ENCODE peak calls at places on chromosomes 6 and 20, in ten cellular contexts. V is MCF 10A; H is breast epithelium; Z is endothelial cell of umbilical vein; G is CD4-positive, alpha-beta T cell; R is Peyer's patch; L is pancreas; P is heart right ventricle; Q is astrocyte of the cerebellum; M is mammary epithelial cell. X is an unnamed sample.

GRCh38 chr6:166958926-166959861 is 2.8 kb upstream of the RNASET2 start:
- DNase-seq in L (no peak), Z (peak), M (no peak), P (no peak), Q (no peak), V (no peak), R (no peak), G (peak), H (no peak), X (peak)

GRCh38 chr6:106258726-106259125 is 66.8 kb downstream of the ATG5 start:
- DNase-seq in R (no peak), G (no peak), P (no peak), Z (no peak), H (no peak), M (no peak), Q (no peak), V (no peak), L (no peak), X (no peak)

GRCh38 chr20:62332421-62332820 is 29.6 kb downstream of the ADRM1 start:
- DNase-seq in P (peak), V (no peak), Z (no peak), G (no peak), R (no peak), Q (no peak), L (peak), M (no peak), H (no peak), X (no peak)

GRCh38 chr6:91276315-91276714 is 689.4 kb upstream of the MAP3K7 start:
- DNase-seq in R (no peak), Q (peak), V (peak), G (no peak), M (peak), Z (no peak), H (no peak), L (no peak), P (no peak), X (no peak)

GRCh38 chr20:12970372-12970821 is 38.4 kb upstream of the SPTLC3 start:
- DNase-seq in P (no peak), Z (peak), L (no peak), G (no peak), Q (peak), M (peak), R (no peak), V (peak), H (no peak), X (no peak)

GRCh38 chr6:18415671-18416340 is 28.7 kb downstream of the RNF144B start:
- DNase-seq in P (no peak), Q (peak), H (no peak), G (no peak), L (no peak), R (no peak), M (no peak), Z (peak), V (no peak), X (no peak)

GRCh38 chr20:34215711-34216381 is 25.4 kb upstream of the ASIP start:
- DNase-seq in V (peak), Q (no peak), R (peak), M (peak), P (peak), H (peak), Z (peak), G (peak), L (peak), X (peak)

GRCh38 chr6:3163248-3163594 is 5.9 kb upstream of the TUBB2A start:
- DNase-seq in Q (no peak), P (no peak), R (no peak), G (no peak), V (peak), L (no peak), H (no peak), Z (peak), M (no peak), X (no peak)

GRCh38 chr6:169026175-169026574 is 227.5 kb downstream of the THBS2 start:
- DNase-seq in Q (no peak), Z (no peak), V (no peak), R (no peak), G (no peak), M (no peak), L (no peak), P (no peak), H (no peak), X (no peak)

GRCh38 chr20:43529051-43529450 is 21.6 kb downstream of the L3MBTL1 start:
- DNase-seq in V (no peak), Z (no peak), L (no peak), M (no peak), P (no peak), G (no peak), R (no peak), H (no peak), Q (no peak), X (no peak)

GRCh38 chr20:13035399-13036173 is 26.8 kb downstream of the SPTLC3 start:
- DNase-seq in V (no peak), H (no peak), Z (no peak), P (no peak), M (no peak), R (no peak), L (no peak), G (no peak), Q (no peak), X (no peak)

GRCh38 chr6:149064026-149065017 is 253.2 kb upstream of the TAB2 start:
- DNase-seq in R (no peak), M (no peak), Z (no peak), P (no peak), Q (no peak), H (no peak), G (no peak), V (no peak), L (no peak), X (no peak)

GRCh38 chr6:136991614-136992013 is 53.2 kb downstream of the IL20RA start:
- DNase-seq in L (no peak), H (no peak), P (no peak), Z (no peak), G (no peak), R (no peak), Q (no peak), V (no peak), M (no peak), X (no peak)

GRCh38 chr6:159633196-159633595 is 59.8 kb downstream of the SOD2 start:
- DNase-seq in Z (peak), P (no peak), R (no peak), M (no peak), L (no peak), H (no peak), G (no peak), V (peak), Q (no peak), X (no peak)

GRCh38 chr6:27630727-27631613 is 158.1 kb upstream of the ZNF184 start:
- DNase-seq in Q (peak), P (no peak), R (peak), V (peak), M (peak), Z (peak), L (peak), G (no peak), H (no peak), X (no peak)

GRCh38 chr6:150448221-150448620 is 79.4 kb downstream of the IYD start:
- DNase-seq in V (peak), Z (no peak), M (peak), H (no peak), R (no peak), P (no peak), L (no peak), Q (no peak), G (no peak), X (no peak)

GRCh38 chr6:149628865-149629544 is 19.5 kb downstream of the KATNA1 start:
- DNase-seq in R (no peak), L (no peak), Z (no peak), G (no peak), H (no peak), M (peak), P (no peak), V (no peak), Q (no peak), X (no peak)

GRCh38 chr6:123017313-123017712 is 21.3 kb downstream of the CLVS2 start:
- DNase-seq in H (no peak), L (no peak), Q (no peak), V (no peak), P (no peak), M (no peak), G (no peak), R (no peak), Z (no peak), X (no peak)

GRCh38 chr6:1601616-1602355 is 7.9 kb upstream of the FOXC1 start:
- DNase-seq in G (no peak), M (no peak), V (no peak), H (no peak), P (no peak), L (no peak), Z (no peak), Q (no peak), R (no peak), X (no peak)

GRCh38 chr6:32865724-32866443 is 11.9 kb downstream of the PSMB9 start:
- DNase-seq in R (no peak), P (no peak), G (no peak), Z (no peak), V (no peak), L (no peak), Q (no peak), M (no peak), H (no peak), X (no peak)

GRCh38 chr6:130377911-130378310 is 12.1 kb downstream of the TMEM200A start:
- DNase-seq in M (no peak), Q (no peak), Z (no peak), G (no peak), P (no peak), L (no peak), R (peak), V (no peak), H (no peak), X (no peak)

GRCh38 chr20:32523613-32524218 is 61.4 kb downstream of the NOL4L start:
- DNase-seq in R (peak), V (no peak), Z (no peak), P (no peak), M (no peak), G (no peak), Q (no peak), L (no peak), H (no peak), X (no peak)

GRCh38 chr20:62149532-62150235 is 6.1 kb downstream of the SS18L1 start:
- DNase-seq in R (no peak), H (no peak), V (peak), G (no peak), L (no peak), P (no peak), M (peak), Z (no peak), Q (no peak), X (no peak)

GRCh38 chr6:116447496-116448011 is 13.6 kb upstream of the CALHM6 start:
- DNase-seq in V (peak), Q (peak), L (no peak), Z (no peak), M (peak), G (no peak), R (no peak), P (no peak), H (no peak), X (no peak)

GRCh38 chr6:30075987-30076311 is 380 bp upstream of the RNF39 start:
- DNase-seq in V (peak), Z (no peak), G (no peak), M (peak), R (no peak), L (peak), H (peak), Q (no peak), P (no peak), X (no peak)
- TF ChIP-seq CTCF in V (no peak), Z (no peak), G (peak), M (no peak), R (no peak), L (no peak), H (no peak), Q (no peak), P (no peak), X (no peak)

DNA sequence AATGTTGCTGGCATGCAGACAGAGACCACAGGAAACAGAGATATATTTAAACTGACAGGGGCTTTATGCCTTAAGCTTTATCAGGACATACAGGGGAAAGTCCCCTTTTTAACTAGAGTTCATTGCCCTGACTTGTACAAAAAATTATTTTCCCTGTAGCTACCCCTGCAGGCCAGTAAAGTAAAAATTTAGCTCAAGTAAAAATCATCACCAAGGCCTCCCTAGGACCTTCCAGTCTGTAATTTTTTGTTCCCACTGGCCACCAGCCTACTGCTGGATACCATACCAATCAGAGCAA is 711.9 kb upstream of the NRSN1 start:
- DNase-seq in V (peak), Z (peak), Q (peak), H (no peak), G (no peak), R (no peak), L (no peak), P (no peak), M (peak), X (no peak)
- TF ChIP-seq CTCF in V (peak), Z (peak), Q (peak), H (no peak), G (no peak), R (no peak), L (no peak), P (peak), M (peak), X (no peak)

GRCh38 chr6:70370496-70370895 is 42.8 kb upstream of the FAM135A start:
- DNase-seq in M (no peak), P (no peak), R (no peak), Q (no peak), H (no peak), Z (no peak), L (no peak), V (no peak), G (no peak), X (no peak)
- TF ChIP-seq CTCF in M (no peak), P (no peak), R (no peak), Q (no peak), H (no peak), Z (no peak), L (no peak), V (no peak), G (no peak), X (no peak)

DNA sequence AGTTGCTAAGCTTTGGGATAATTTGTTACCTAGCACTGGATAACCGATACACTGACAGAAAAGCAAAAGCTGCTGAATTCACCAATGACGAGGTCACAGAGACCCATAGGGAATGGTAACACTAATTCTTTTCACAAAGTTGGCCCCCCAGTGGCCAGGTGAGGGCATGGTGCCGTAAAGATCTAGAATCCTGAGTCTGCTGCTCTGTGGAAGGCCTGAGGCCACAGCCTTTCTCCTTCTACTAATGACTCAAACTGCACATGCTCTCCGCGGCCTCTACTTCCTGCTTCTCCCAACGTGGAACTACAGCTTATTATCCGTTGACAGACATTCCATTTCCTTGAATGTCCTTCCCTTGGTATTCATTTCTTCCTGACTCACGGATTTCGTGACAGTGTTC is 127.1 kb downstream of the OPRM1 start:
- DNase-seq in G (no peak), Z (no peak), V (no peak), L (no peak), R (no peak), M (no peak), H (no peak), Q (no peak), P (no peak), X (no peak)
- TF ChIP-seq CTCF in G (no peak), Z (no peak), V (no peak), L (no peak), R (no peak), M (peak), H (no peak), Q (no peak), P (no peak), X (no peak)

DNA sequence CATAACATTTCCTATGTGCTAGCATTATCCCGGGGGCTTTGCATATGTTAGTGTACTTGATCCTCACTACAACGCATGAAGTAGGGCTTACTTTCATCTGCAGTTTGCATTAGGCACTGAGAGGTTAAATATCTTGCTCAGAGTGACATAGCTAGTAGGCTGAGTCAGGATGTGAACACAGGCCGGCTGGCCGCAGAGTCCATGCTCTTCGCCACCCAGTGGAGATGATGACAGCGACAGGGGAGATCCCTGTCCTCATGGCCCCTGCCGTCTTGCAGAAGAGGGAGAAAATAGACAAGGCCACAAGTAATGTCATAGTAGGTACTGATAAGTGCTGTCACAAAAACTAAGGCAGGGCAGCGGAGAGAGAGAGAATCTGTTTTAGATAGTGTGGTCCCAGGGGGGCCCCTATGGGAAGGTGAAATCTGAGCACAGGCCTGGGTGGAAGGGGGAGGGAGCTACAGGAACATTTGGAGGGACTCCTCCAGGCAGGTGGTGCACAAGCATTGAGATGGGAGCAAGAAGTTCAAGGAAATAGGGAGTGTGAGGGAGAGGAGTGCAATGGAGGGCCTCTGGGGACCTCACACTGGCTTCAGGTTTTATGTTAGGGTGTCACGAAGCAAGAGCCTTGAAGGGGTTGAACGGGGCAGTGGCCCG is 46.8 kb downstream of the LYRM4 start:
- DNase-seq in H (no peak), Z (no peak), P (peak), V (no peak), M (no peak), L (no peak), Q (no peak), G (no peak), R (no peak), X (no peak)
- TF ChIP-seq CTCF in H (no peak), Z (no peak), P (peak), V (no peak), M (no peak), L (no peak), Q (no peak), G (no peak), R (no peak), X (no peak)

DNA sequence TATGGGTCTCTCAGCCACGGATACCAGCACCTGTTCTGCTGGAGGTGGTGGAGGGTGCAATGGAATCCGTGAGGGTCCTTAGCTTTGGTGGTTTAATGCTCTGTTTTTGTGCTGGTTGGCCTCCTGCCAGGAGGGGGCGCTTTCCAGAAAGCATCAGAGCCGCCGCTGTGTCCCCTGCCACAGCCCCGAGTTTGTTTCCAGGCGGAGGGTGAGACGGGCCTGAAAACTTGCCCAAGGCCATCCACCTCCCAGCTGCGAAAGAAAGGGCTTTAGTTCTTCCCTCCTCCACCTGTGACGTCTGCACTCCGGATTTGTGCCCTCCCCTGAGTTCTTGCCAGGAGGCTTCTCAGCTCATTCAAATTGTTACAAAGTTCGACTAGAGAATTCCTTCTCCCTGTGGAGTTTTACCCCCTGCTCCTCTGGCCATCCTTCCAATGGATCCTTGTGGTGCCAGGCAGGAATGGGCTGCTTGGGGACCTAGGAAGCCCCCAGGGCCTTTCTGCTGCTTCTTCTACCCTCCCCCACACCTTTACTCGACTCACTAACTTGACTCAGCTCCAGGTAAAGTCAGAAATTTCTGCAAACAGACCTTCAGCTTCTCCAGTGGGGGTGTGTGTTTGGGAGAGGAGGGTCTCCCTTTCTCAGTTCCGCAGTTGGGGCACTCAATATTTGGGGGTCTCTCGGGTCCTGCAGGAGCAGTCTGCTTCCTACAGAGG is 873.7 kb downstream of the KIF16B start:
- DNase-seq in H (no peak), Q (no peak), L (no peak), P (no peak), R (no peak), G (no peak), M (peak), Z (no peak), V (peak), X (no peak)
- TF ChIP-seq CTCF in H (no peak), Q (no peak), L (no peak), P (no peak), R (no peak), G (no peak), M (peak), Z (no peak), V (no peak), X (no peak)

GRCh38 chr20:31440012-31440659 is at the start of gene DEFB123:
- DNase-seq in R (no peak), G (no peak), Z (no peak), M (no peak), Q (no peak), V (no peak), P (no peak), L (no peak), H (no peak), X (no peak)
- TF ChIP-seq CTCF in R (no peak), G (no peak), Z (peak), M (no peak), Q (no peak), V (peak), P (peak), L (no peak), H (no peak), X (no peak)

GRCh38 chr6:9039258-9039657 is 603.9 kb upstream of the SLC35B3 start:
- DNase-seq in G (no peak), M (no peak), H (no peak), L (no peak), Q (no peak), P (no peak), Z (no peak), R (no peak), V (peak), X (no peak)
- TF ChIP-seq CTCF in G (no peak), M (peak), H (no peak), L (no peak), Q (no peak), P (no peak), Z (no peak), R (no peak), V (no peak), X (no peak)

GRCh38 chr6:5403076-5403475 is 141.8 kb downstream of the FARS2 start:
- DNase-seq in M (peak), L (no peak), H (no peak), Z (peak), Q (no peak), P (no peak), V (no peak), G (no peak), R (no peak), X (no peak)

GRCh38 chr6:5403619-5404018 is 142.3 kb downstream of the FARS2 start:
- DNase-seq in P (no peak), M (peak), Z (no peak), H (no peak), G (no peak), Q (no peak), L (no peak), R (no peak), V (no peak), X (no peak)

GRCh38 chr6:5399391-5399790 is 138.1 kb downstream of the FARS2 start:
- DNase-seq in P (no peak), Q (no peak), H (no peak), V (no peak), R (no peak), L (no peak), G (no peak), M (no peak), Z (no peak), X (no peak)

GRCh38 chr6:5398530-5398929 is 137.2 kb downstream of the FARS2 start:
- DNase-seq in P (no peak), V (peak), Z (peak), R (no peak), Q (no peak), M (peak), H (no peak), L (no peak), G (no peak), X (no peak)

GRCh38 chr6:5401845-5402738 is 140.8 kb downstream of the FARS2 start:
- DNase-seq in R (no peak), H (no peak), V (peak), G (no peak), Z (peak), P (no peak), M (no peak), L (no peak), Q (no peak), X (no peak)
- TF ChIP-seq CTCF in R (peak), H (no peak), V (peak), G (no peak), Z (peak), P (peak), M (peak), L (no peak), Q (peak), X (no peak)

GRCh38 chr6:6007311-6008113 is 787 bp upstream of the NRN1 start:
- DNase-seq in V (no peak), L (no peak), Z (peak), P (peak), R (no peak), H (no peak), G (no peak), Q (no peak), M (peak), X (no peak)
- TF ChIP-seq CTCF in V (no peak), L (no peak), Z (peak), P (peak), R (peak), H (no peak), G (peak), Q (no peak), M (peak), X (no peak)

X was measured in activated B cell treated with CpG ODN at 0.5 μM for 24 hours.